ENCODE peak calls at places on chromosomes 7 and 10, in four cellular contexts. X is GM12864, H is PC-3, F is GM20000. U is an unnamed sample.

GRCh38 chr10:59959619-59960018 is 53.3 kb upstream of the CCDC6 start:
- DNase-seq in X (no peak), H (no peak), F (no peak), U (no peak)

GRCh38 chr10:69583106-69583505 is 9.9 kb upstream of the NEUROG3 start:
- DNase-seq in X (no peak), H (no peak), F (no peak), U (no peak)

GRCh38 chr7:2024227-2024918 is 208.4 kb downstream of the MAD1L1 start:
- DNase-seq in X (no peak), H (no peak), F (no peak), U (no peak)

GRCh38 chr7:101017099-101017777 is 2.6 kb upstream of the MUC17 start:
- DNase-seq in X (peak), H (peak), F (peak), U (peak)

GRCh38 chr7:156747718-156748117 is 107.1 kb downstream of the RNF32 start:
- DNase-seq in X (no peak), H (no peak), F (no peak), U (no peak)

GRCh38 chr10:70354100-70354499 is 28.3 kb downstream of the LRRC20 start:
- DNase-seq in X (no peak), H (no peak), F (no peak), U (no peak)

GRCh38 chr7:66771795-66772194 is 31.3 kb downstream of the RABGEF1 start:
- DNase-seq in X (no peak), H (no peak), F (no peak), U (no peak)

GRCh38 chr10:109992485-109992884 is 15.3 kb upstream of the ADD3 start:
- DNase-seq in X (no peak), H (no peak), F (no peak), U (no peak)

GRCh38 chr10:67697646-67698245 is 1.8 kb upstream of the CTNNA3 start:
- DNase-seq in X (peak), H (peak), F (peak), U (peak)

GRCh38 chr7:123865517-123866117 is 20.6 kb downstream of the HYAL4 start:
- DNase-seq in X (peak), H (peak), F (peak), U (peak)

GRCh38 chr7:155455132-155455693 is 2.7 kb upstream of the EN2 start:
- DNase-seq in X (no peak), H (no peak), F (peak), U (no peak)

GRCh38 chr7:44238116-44238695 is 37.4 kb downstream of the YKT6 start:
- DNase-seq in X (no peak), H (no peak), F (no peak), U (no peak)

GRCh38 chr10:75038335-75038734 is 73.1 kb upstream of the SAMD8 start:
- DNase-seq in X (no peak), H (no peak), F (no peak), U (no peak)

GRCh38 chr10:366186-366585 is 230.9 kb downstream of the ZMYND11 start:
- DNase-seq in X (no peak), H (no peak), F (no peak), U (no peak)

GRCh38 chr7:131557521-131558385 is 1.3 kb upstream of the PODXL start:
- DNase-seq in X (no peak), H (peak), F (no peak), U (no peak)

GRCh38 chr10:127368937-127369336 is 172.5 kb upstream of the INSYN2A start:
- DNase-seq in X (no peak), H (no peak), F (no peak), U (no peak)

U was measured in COR-L47.